ENCODE peak calls at places on chromosomes 2 and 18, in four cellular contexts. K is IMR-90, O is H1, H is K562. B is an unnamed sample.
A peak's percentile ranks its signal among the peaks of the same experiment; 100 is the strongest.

GRCh38 chr2:29139152-29139551 is 23.9 kb downstream of the CLIP4 start:
- DNase-seq in H (no peak), O (no peak), K (peak; percentile 81), B (no peak)

GRCh38 chr2:219253753-219254589 is at the start of gene TUBA4A:
- DNase-seq in H (peak; percentile 95), O (no peak), K (peak; percentile 37), B (no peak)

GRCh38 chr2:3703236-3703682 is at the start of gene DCDC2C:
- DNase-seq in H (no peak), O (no peak), K (no peak), B (no peak)

GRCh38 chr2:66134113-66134730 is 300.7 kb upstream of the MEIS1 start:
- DNase-seq in O (no peak), K (no peak), H (no peak), B (no peak)

GRCh38 chr18:69658137-69658536 is 257.4 kb downstream of the DOK6 start:
- DNase-seq in H (no peak), O (no peak), K (peak; percentile 20), B (no peak)

GRCh38 chr2:42974697-42975357 is 182.4 kb upstream of the HAAO start:
- DNase-seq in H (peak; percentile 76), K (peak; percentile 63), O (peak; percentile 56), B (no peak)

GRCh38 chr2:225008935-225009334 is 33.3 kb downstream of the DOCK10 start:
- DNase-seq in O (no peak), H (peak; percentile 10), K (no peak), B (no peak)

GRCh38 chr18:45757005-45757404 is 33.0 kb downstream of the SLC14A1 start:
- DNase-seq in K (no peak), O (no peak), H (no peak), B (no peak)

GRCh38 chr2:156339866-156340265 is 7.3 kb upstream of the NR4A2 start:
- DNase-seq in O (no peak), H (no peak), K (no peak), B (no peak)

GRCh38 chr2:10043256-10043905 is at the start of gene KLF11:
- DNase-seq in O (no peak), H (peak; percentile 90), K (peak; percentile 81), B (no peak)

GRCh38 chr18:32707153-32707552 is 65.7 kb downstream of the KLHL14 start:
- DNase-seq in K (no peak), H (no peak), O (no peak), B (no peak)

GRCh38 chr2:56286936-56287335 is 103.1 kb downstream of the CCDC85A start:
- DNase-seq in K (no peak), H (no peak), O (no peak), B (no peak)

GRCh38 chr2:151765760-151766159 is 31.5 kb upstream of the NEB start:
- DNase-seq in K (no peak), H (no peak), O (no peak), B (no peak)

GRCh38 chr18:22424564-22424963 is 6.8 kb upstream of the CTAGE1 start:
- DNase-seq in H (no peak), K (no peak), O (no peak), B (no peak)

GRCh38 chr2:74850816-74851566 is 17.1 kb downstream of the HK2 start:
- DNase-seq in H (no peak), O (no peak), K (peak; percentile 59), B (no peak)

GRCh38 chr2:51256736-51257135 is 224.8 kb upstream of the NRXN1 start:
- DNase-seq in K (no peak), O (no peak), H (no peak), B (no peak)

GRCh38 chr2:186129767-186130581 is 356.1 kb upstream of the ZC3H15 start:
- DNase-seq in O (no peak), K (peak; percentile 40), H (no peak), B (no peak)

GRCh38 chr18:46220116-46220515 is 115.9 kb downstream of the HAUS1 start:
- DNase-seq in K (peak; percentile 92), H (no peak), O (no peak), B (no peak)

GRCh38 chr2:84702941-84703340 is 177.9 kb downstream of the TRABD2A start:
- DNase-seq in O (no peak), H (no peak), K (no peak), B (no peak)

GRCh38 chr2:45218931-45219339 is 209.7 kb upstream of the SIX2 start:
- DNase-seq in H (no peak), K (no peak), O (no peak), B (no peak)

GRCh38 chr2:241855888-241856422 is 2.7 kb downstream of the PDCD1 start:
- DNase-seq in H (no peak), K (no peak), O (no peak), B (no peak)

GRCh38 chr2:217436386-217436785 is 566.4 kb downstream of the TNS1 start:
- DNase-seq in H (no peak), O (no peak), K (no peak), B (no peak)

GRCh38 chr2:217433522-217433921 is 569.3 kb downstream of the TNS1 start:
- DNase-seq in O (no peak), K (peak; percentile 28), H (no peak), B (no peak)

GRCh38 chr2:217437289-217437688 is 565.5 kb downstream of the TNS1 start:
- DNase-seq in K (no peak), O (no peak), H (no peak), B (no peak)

GRCh38 chr2:217431577-217432269 is 571.1 kb downstream of the TNS1 start:
- DNase-seq in O (no peak), H (no peak), K (no peak), B (no peak)

GRCh38 chr2:217434183-217434620 is 568.6 kb downstream of the TNS1 start:
- DNase-seq in K (peak; percentile 99), H (peak; percentile 28), O (peak; percentile 65), B (peak; percentile 49)
- TF ChIP-seq CHD1 in K (no peak), H (no peak), O (no peak), B (no peak)

GRCh38 chr2:148577845-148578492 is 66.6 kb upstream of the EPC2 start:
- DNase-seq in H (no peak), K (no peak), O (peak; percentile 71), B (no peak)

GRCh38 chr2:148582679-148583511 is 61.7 kb upstream of the EPC2 start:
- DNase-seq in H (no peak), O (no peak), K (peak; percentile 4), B (no peak)

DNA sequence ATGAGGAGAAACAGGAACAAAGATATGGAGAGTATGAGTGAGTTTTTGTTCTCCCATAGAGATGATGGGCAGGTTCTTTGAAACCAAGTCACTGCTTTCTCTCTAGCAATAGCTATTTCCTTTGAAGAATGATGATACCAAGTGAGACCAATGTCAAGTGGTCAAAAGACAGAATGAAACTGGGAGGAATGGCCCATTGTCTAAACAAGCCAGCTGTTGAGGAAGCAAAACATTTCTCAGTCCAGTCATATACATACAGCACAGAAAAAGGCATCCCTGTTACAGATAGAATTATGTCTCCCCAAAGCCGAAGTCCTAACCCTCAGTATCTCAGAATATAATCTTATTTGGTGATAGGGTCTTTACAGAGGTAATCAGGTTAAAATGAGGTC is 66.1 kb upstream of the EPC2 start:
- DNase-seq in H (no peak), O (no peak), K (no peak), B (no peak)
- TF ChIP-seq CHD1 in H (no peak), O (no peak), K (no peak), B (no peak)

DNA sequence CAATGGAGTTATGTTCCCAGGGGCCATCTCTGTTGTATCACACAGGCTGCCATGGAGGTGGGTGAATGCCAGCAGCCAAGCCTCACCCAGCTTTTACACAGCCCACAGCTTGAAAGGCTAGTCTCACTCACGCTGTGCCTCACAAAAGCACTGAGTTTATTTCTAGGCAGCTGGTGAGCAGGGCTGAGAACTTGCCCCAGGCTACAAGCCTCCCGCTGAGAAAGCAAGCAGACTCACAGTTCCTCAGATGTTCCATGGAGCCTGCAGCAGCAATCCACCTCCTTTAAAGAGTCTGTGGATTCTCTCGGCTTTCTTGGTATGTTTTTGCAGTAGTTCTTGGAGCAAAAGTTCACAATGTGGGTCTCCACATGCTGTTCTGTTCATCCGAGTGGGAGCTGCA is 40.9 kb upstream of the ALKAL2 start:
- DNase-seq in H (no peak), O (no peak), K (no peak), B (no peak)
- TF ChIP-seq CHD1 in H (no peak), O (no peak), K (no peak), B (no peak)

GRCh38 chr2:238817931-238818330 is 30.0 kb upstream of the TWIST2 start:
- DNase-seq in K (no peak), O (no peak), H (no peak), B (no peak)
- TF ChIP-seq CHD1 in K (no peak), O (no peak), H (no peak), B (no peak)

GRCh38 chr2:134083548-134083947 is 170.3 kb upstream of the MGAT5 start:
- DNase-seq in H (no peak), K (peak; percentile 32), O (no peak), B (no peak)

GRCh38 chr2:134079373-134079772 is 174.5 kb upstream of the MGAT5 start:
- DNase-seq in K (no peak), H (no peak), O (no peak), B (no peak)

GRCh38 chr2:134081238-134081637 is 172.6 kb upstream of the MGAT5 start:
- DNase-seq in K (no peak), O (no peak), H (no peak), B (no peak)

GRCh38 chr2:134078349-134078748 is 175.5 kb upstream of the MGAT5 start:
- DNase-seq in O (no peak), H (no peak), K (no peak), B (no peak)

GRCh38 chr2:134080759-134081158 is 173.1 kb upstream of the MGAT5 start:
- DNase-seq in H (no peak), K (no peak), O (no peak), B (no peak)
- TF ChIP-seq CHD1 in H (no peak), K (no peak), O (no peak), B (no peak)